ENCODE peak calls at places on chromosomes 13 and 19, in nine cellular contexts. Y, P, F, D, Z, I, A, S and T are unnamed samples.

GRCh38 chr13:33208290-33208990 is 77.1 kb downstream of the STARD13 start:
- DNase-seq in Y (no peak), P (no peak), F (no peak), D (no peak), Z (no peak), I (no peak), A (no peak), S (no peak), T (no peak)

GRCh38 chr19:53927745-53928144 is 18.7 kb downstream of the CACNG7 start:
- DNase-seq in Y (no peak), P (peak; percentile 86), F (peak; percentile 48), D (peak; percentile 52), Z (peak; percentile 43), I (peak; percentile 76), A (no peak), S (no peak), T (peak; percentile 2)

GRCh38 chr19:35509018-35509652 is 4.3 kb downstream of the DMKN start:
- DNase-seq in Y (no peak), P (peak; percentile 12), F (no peak), D (no peak), Z (no peak), I (no peak), A (peak; percentile 75), S (peak; percentile 83), T (peak; percentile 76)

GRCh38 chr19:16627194-16627927 is 643 bp downstream of the MED26 start:
- DNase-seq in Y (no peak), P (peak; percentile 18), F (no peak), D (no peak), Z (peak; percentile 5), I (peak; percentile 18), A (peak; percentile 43), S (no peak), T (no peak)

GRCh38 chr13:75222031-75222430 is 259.9 kb downstream of the TBC1D4 start:
- DNase-seq in Y (no peak), P (peak; percentile 66), F (no peak), D (no peak), Z (no peak), I (peak; percentile 78), A (no peak), S (no peak), T (no peak)

GRCh38 chr13:66992183-66992582 is 238.0 kb downstream of the PCDH9 start:
- DNase-seq in Y (no peak), P (peak; percentile 79), F (no peak), D (no peak), Z (no peak), I (peak; percentile 61), A (no peak), S (no peak), T (no peak)

GRCh38 chr19:55528030-55528801 is 8.7 kb downstream of the SBK2 start:
- DNase-seq in Y (no peak), P (peak; percentile 50), F (no peak), D (no peak), Z (no peak), I (no peak), A (no peak), S (no peak), T (no peak)

GRCh38 chr19:45468159-45468651 is 409 bp downstream of the FOSB start:
- DNase-seq in Y (no peak), P (peak; percentile 42), F (no peak), D (no peak), Z (peak; percentile 19), I (peak; percentile 43), A (peak; percentile 53), S (no peak), T (peak; percentile 31)

GRCh38 chr13:35630551-35631275 is 154.2 kb upstream of the MAB21L1 start:
- DNase-seq in Y (no peak), P (peak; percentile 76), F (peak; percentile 55), D (peak; percentile 7), Z (no peak), I (peak; percentile 66), A (no peak), S (peak; percentile 17), T (peak; percentile 44)

GRCh38 chr19:4268816-4269430 is 10.1 kb upstream of the SHD start:
- DNase-seq in Y (no peak), P (no peak), F (no peak), D (no peak), Z (no peak), I (no peak), A (no peak), S (no peak), T (no peak)
- TF ChIP-seq CTCF in Y (no peak), P (no peak), F (no peak), D (no peak), Z (no peak), I (no peak), A (no peak), S (no peak), T (no peak)

GRCh38 chr13:89920461-89920860 is 1427.0 kb upstream of the MIR17HG start:
- DNase-seq in Y (no peak), P (no peak), F (no peak), D (no peak), Z (no peak), I (no peak), A (no peak), S (no peak), T (no peak)
- TF ChIP-seq CTCF in Y (no peak), P (no peak), F (no peak), D (no peak), Z (no peak), I (no peak), A (no peak), S (no peak), T (no peak)

DNA sequence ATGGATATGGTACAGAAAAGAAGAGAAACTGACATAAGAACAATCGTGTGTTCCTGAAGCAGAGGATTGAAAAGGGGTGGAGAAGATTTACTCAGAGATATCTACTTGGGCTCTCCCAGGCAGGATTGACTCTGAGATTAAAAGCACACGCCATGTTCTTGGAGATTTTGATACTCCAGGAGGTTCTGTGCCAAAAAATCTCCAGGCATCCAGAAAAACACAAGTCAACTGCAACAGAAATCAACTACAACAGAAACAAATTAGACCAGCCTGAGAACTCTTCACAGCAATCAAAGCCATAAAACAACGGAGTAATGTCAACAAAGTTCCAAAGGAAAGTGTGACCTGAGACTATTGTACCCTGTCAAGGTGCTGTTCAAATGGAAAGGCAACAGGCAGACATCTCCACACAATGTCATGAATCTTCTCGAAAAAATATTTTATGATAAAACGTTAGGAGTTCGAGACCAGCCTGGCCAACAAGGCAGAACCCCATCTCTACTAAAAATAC is 104.2 kb downstream of the UBL3 start:
- DNase-seq in Y (no peak), P (no peak), F (no peak), D (no peak), Z (no peak), I (no peak), A (no peak), S (no peak), T (no peak)
- TF ChIP-seq CTCF in Y (no peak), P (no peak), F (no peak), D (no peak), Z (no peak), I (no peak), A (no peak), S (no peak), T (no peak)

DNA sequence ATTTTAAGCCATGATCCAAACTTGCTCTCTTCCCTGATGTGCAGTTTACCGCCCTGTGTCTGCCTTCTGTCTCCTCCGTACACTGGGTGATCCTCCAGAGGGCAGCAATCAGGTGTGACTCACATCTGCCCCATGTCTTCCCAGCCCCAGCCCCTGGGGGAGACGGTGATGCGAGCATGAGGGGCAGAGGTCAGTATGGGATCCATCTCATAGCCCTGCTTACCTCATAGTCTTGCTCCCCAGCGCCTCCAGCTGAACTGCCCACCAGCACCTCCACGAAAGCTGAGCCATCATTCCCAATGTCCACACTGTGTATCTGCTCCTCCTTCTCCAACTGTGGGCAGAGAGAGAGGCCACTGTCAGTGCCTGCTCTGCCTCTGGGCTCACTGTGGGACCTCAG is 14.6 kb downstream of the XRCC1 start:
- DNase-seq in Y (no peak), P (peak; percentile 50), F (peak; percentile 13), D (peak; percentile 73), Z (no peak), I (peak; percentile 60), A (no peak), S (no peak), T (no peak)
- TF ChIP-seq CTCF in Y (peak; percentile 11), P (peak; percentile 52), F (peak; percentile 44), D (peak; percentile 54), Z (no peak), I (peak; percentile 39), A (no peak), S (no peak), T (no peak)

DNA sequence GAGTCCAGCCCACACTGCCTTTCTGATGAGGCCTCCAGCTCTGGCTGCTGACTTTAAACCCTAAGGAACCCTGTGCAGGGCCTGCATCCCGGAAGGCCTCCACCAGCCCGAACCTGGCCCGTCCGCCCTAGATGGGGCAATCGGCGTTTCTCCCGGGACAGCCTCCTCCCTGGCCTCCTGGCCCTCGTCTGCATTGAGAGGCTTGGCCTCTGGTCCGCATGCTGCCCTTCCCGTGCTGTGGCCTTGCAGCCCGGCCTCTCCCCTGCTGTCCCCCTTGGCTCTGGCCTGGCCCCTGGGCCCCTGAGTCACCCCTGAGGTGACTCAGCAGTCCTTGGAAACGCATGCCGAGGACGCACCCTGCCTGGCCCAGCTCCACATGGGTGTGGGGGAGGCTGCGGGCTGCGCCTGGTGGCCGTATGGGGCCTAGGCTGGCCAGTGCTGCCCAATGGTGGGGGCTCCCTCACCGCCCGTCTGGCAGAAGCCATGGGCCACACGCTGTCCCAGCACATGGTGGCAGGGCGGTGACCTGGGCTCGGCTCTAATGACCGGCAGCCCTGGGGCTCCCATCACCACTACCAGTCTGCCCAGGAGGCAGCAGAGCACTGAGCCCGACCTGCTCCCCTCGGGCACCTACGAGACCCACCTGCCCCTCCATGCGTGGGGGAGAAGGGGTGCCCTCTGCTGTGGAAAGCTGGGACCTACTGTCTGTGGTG is 25.7 kb downstream of the SH3GL1 start:
- DNase-seq in Y (peak; percentile 75), P (peak; percentile 64), F (peak; percentile 90), D (peak; percentile 87), Z (no peak), I (peak; percentile 95), A (peak; percentile 78), S (no peak), T (no peak)
- TF ChIP-seq CTCF in Y (no peak), P (no peak), F (peak; percentile 47), D (peak; percentile 47), Z (no peak), I (peak; percentile 47), A (no peak), S (no peak), T (no peak)